ENCODE peak calls at places on chromosomes 2 and 18, in four cellular contexts. O is mammary epithelial cell, J is IMR-90, C is SK-N-SH. P is an unnamed sample.

GRCh38 chr18:63997041-63997440 is 27.2 kb downstream of the SERPINB8 start:
- DNase-seq in O (peak; percentile 74), J (no peak), C (no peak), P (no peak)

GRCh38 chr2:120094795-120095194 is 81.9 kb downstream of the EPB41L5 start:
- DNase-seq in O (no peak), J (peak; percentile 44), C (no peak), P (no peak)

GRCh38 chr2:77028032-77028600 is 494.1 kb downstream of the LRRTM4 start:
- DNase-seq in O (no peak), J (no peak), C (no peak), P (no peak)

GRCh38 chr2:154912215-154912614 is 213.7 kb downstream of the KCNJ3 start:
- DNase-seq in O (no peak), J (no peak), C (no peak), P (no peak)

GRCh38 chr2:119678021-119678656 is 862 bp upstream of the TMEM177 start:
- DNase-seq in O (no peak), J (no peak), C (peak; percentile 49), P (no peak)

GRCh38 chr18:50870138-50870845 is 8.6 kb upstream of the ME2 start:
- DNase-seq in O (peak; percentile 95), J (peak; percentile 73), C (no peak), P (peak; percentile 74)

GRCh38 chr2:71705171-71705960 is 252.0 kb downstream of the DYSF start:
- DNase-seq in O (no peak), J (no peak), C (no peak), P (no peak)

GRCh38 chr2:95292623-95293260 is 4.4 kb upstream of the KCNIP3 start:
- DNase-seq in O (peak; percentile 88), J (no peak), C (no peak), P (no peak)

GRCh38 chr18:58909521-58909920 is 44.8 kb downstream of the ZNF532 start:
- DNase-seq in O (no peak), J (no peak), C (no peak), P (no peak)

GRCh38 chr2:146579154-146579930 is 1265.5 kb upstream of the ACVR2A start:
- DNase-seq in O (peak; percentile 43), J (peak; percentile 77), C (no peak), P (peak; percentile 64)

GRCh38 chr2:237474511-237474911 is 12.5 kb upstream of the MLPH start:
- DNase-seq in O (no peak), J (no peak), C (peak; percentile 51), P (no peak)

GRCh38 chr2:134169788-134170187 is 84.1 kb upstream of the MGAT5 start:
- DNase-seq in O (peak; percentile 41), J (no peak), C (no peak), P (no peak)

GRCh38 chr2:207833265-207833751 is 63.6 kb upstream of the FZD5 start:
- DNase-seq in O (peak; percentile 35), J (peak; percentile 24), C (no peak), P (no peak)

GRCh38 chr2:236045264-236046235 is 122.6 kb downstream of the GBX2 start:
- DNase-seq in O (peak; percentile 32), J (no peak), C (no peak), P (no peak)

GRCh38 chr2:144159264-144159663 is 360.7 kb downstream of the ZEB2 start:
- DNase-seq in O (no peak), J (no peak), C (no peak), P (no peak)

GRCh38 chr2:45888167-45888566 is 236.7 kb downstream of the PRKCE start:
- DNase-seq in O (no peak), J (peak; percentile 66), C (no peak), P (peak; percentile 32)
- H3K4me2 ChIP-seq in O (no peak overlapping the region), J (no peak overlapping the region), C (no peak overlapping the region), P (no peak overlapping the region)

DNA sequence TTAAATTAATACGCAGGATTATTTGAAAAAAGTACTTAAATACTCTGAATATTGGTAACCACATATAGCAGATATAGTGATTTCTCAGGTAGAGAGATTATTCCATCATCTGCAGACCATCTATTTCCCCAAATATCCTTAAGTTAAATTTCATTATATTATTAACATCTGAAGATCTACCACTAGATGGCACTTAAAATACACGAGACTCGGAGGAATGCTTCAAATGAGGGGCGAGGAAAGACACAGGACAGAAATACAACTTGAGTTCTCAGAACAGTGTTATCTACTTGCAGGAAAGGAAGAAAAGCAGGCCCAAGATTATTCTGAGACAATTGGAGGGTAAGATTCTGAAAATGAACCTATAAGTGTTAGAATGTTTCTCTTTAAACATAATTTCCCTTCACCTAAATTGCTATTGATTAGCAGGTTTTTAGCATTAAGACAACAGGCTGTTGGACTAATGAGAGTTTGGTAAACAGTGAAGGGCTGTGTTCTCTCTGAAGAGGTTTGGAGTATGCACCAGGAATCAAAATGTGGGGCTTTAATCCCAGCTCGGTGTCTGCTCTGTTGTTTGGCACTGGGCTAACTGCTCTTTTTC is 76.9 kb upstream of the GCFC2 start:
- DNase-seq in O (peak; percentile 17), J (peak; percentile 29), C (peak; percentile 42), P (peak; percentile 27)
- H3K4me2 ChIP-seq in O (no peak overlapping the region), J (no peak overlapping the region), C (no peak overlapping the region), P (no peak overlapping the region)

GRCh38 chr18:45339819-45340550 is 275.3 kb upstream of the SLC14A2 start:
- DNase-seq in O (peak; percentile 72), J (no peak), C (no peak), P (no peak)

GRCh38 chr18:45342653-45343052 is 272.6 kb upstream of the SLC14A2 start:
- DNase-seq in O (no peak), J (no peak), C (no peak), P (no peak)

GRCh38 chr18:45341454-45341853 is 273.8 kb upstream of the SLC14A2 start:
- DNase-seq in O (no peak), J (no peak), C (no peak), P (no peak)

GRCh38 chr18:45342166-45342565 is 273.1 kb upstream of the SLC14A2 start:
- DNase-seq in O (no peak), J (no peak), C (no peak), P (no peak)

DNA sequence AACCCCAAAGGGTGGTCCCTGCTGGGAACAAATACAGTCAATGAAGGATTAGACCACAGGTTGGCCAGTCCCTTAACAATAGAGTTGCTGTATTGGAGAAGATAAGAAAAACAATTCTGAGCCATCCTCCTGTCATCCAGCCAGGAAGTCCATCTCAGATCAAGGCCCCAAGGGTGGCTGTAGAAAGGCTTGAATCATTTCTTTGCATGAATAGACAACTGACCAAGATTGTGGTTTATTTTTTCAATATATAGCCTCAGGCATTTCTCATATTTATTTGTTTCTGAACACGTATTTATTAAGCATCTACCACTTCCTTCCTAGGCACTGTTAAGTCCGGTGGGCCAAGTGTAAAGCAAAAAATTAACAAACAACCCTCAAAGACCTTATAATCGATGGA is 274.4 kb upstream of the SLC14A2 start:
- DNase-seq in O (peak; percentile 73), J (no peak), C (no peak), P (no peak)
- H3K4me2 ChIP-seq in O (peak overlapping the region; percentile 20), J (no peak overlapping the region), C (no peak overlapping the region), P (no peak overlapping the region)

GRCh38 chr2:234632527-234633391 is 135.9 kb upstream of the ARL4C start:
- DNase-seq in O (peak; percentile 11), J (peak; percentile 100), C (no peak), P (peak; percentile 100)

GRCh38 chr2:234628953-234629352 is 132.1 kb upstream of the ARL4C start:
- DNase-seq in O (no peak), J (peak; percentile 32), C (no peak), P (no peak)

GRCh38 chr2:234631896-234632514 is 135.1 kb upstream of the ARL4C start:
- DNase-seq in O (no peak), J (no peak), C (no peak), P (no peak)

GRCh38 chr2:234629596-234629995 is 132.7 kb upstream of the ARL4C start:
- DNase-seq in O (no peak), J (peak; percentile 74), C (no peak), P (no peak)

GRCh38 chr2:234630676-234631350 is 133.9 kb upstream of the ARL4C start:
- DNase-seq in O (peak; percentile 30), J (peak; percentile 43), C (no peak), P (peak; percentile 35)
- H3K4me2 ChIP-seq in O (peak overlapping the region; percentile 4), J (peak overlapping the region; percentile 1), C (no peak overlapping the region), P (peak overlapping the region; percentile 52)

GRCh38 chr18:10085876-10086275 is 172.1 kb downstream of the VAPA start:
- DNase-seq in O (no peak), J (no peak), C (no peak), P (no peak)
- H3K4me2 ChIP-seq in O (no peak overlapping the region), J (no peak overlapping the region), C (no peak overlapping the region), P (peak overlapping the region; percentile 5)

GRCh38 chr18:32773187-32773712 is 427 bp upstream of the KLHL14 start:
- DNase-seq in O (no peak), J (no peak), C (no peak), P (no peak)
- H3K4me2 ChIP-seq in O (no peak overlapping the region), J (no peak overlapping the region), C (no peak overlapping the region), P (no peak overlapping the region)

GRCh38 chr2:230591850-230592249 is 120.8 kb upstream of the CAB39 start:
- DNase-seq in O (no peak), J (no peak), C (no peak), P (no peak)

GRCh38 chr2:230586328-230586982 is 126.2 kb upstream of the CAB39 start:
- DNase-seq in O (no peak), J (peak; percentile 65), C (no peak), P (peak; percentile 6)

GRCh38 chr2:230589497-230590015 is 123.1 kb upstream of the CAB39 start:
- DNase-seq in O (no peak), J (no peak), C (no peak), P (no peak)

GRCh38 chr2:230590333-230590732 is 122.3 kb upstream of the CAB39 start:
- DNase-seq in O (no peak), J (no peak), C (no peak), P (no peak)

GRCh38 chr2:230589025-230589424 is 123.6 kb upstream of the CAB39 start:
- DNase-seq in O (no peak), J (no peak), C (no peak), P (no peak)
- H3K4me2 ChIP-seq in O (no peak overlapping the region), J (no peak overlapping the region), C (no peak overlapping the region), P (no peak overlapping the region)

P was measured in astrocyte.